ENCODE peak calls at places on chromosomes 1 and 21, in nine cellular contexts. S, C, Y, P, N, O, H, T and E are unnamed samples.
A peak's percentile ranks its signal among the peaks of the same experiment; 100 is the strongest.

GRCh38 chr1:150650193-150650592 is 20.8 kb upstream of the ENSA start:
- DNase-seq in S (no peak), C (no peak), O (no peak), P (no peak), Y (no peak), H (no peak), N (no peak), T (no peak), E (no peak)

GRCh38 chr1:21823206-21823979 is 11.3 kb downstream of the LDLRAD2 start:
- DNase-seq in T (no peak), C (no peak), N (no peak), H (no peak), Y (no peak), P (no peak), O (no peak), S (no peak), E (no peak)

GRCh38 chr1:211928993-211929637 is 98.6 kb upstream of the LPGAT1 start:
- DNase-seq in O (no peak), C (no peak), H (no peak), T (no peak), Y (no peak), S (no peak), N (no peak), P (no peak), E (no peak)

GRCh38 chr1:211648336-211648735 is 27.1 kb downstream of the NEK2 start:
- DNase-seq in T (no peak), H (no peak), C (no peak), P (no peak), Y (no peak), S (no peak), N (no peak), O (no peak), E (peak; percentile 98)

GRCh38 chr1:180912801-180913616 is at the start of gene KIAA1614:
- DNase-seq in N (no peak), H (no peak), P (no peak), Y (no peak), C (no peak), T (no peak), O (no peak), S (no peak), E (no peak)

GRCh38 chr1:167663002-167663772 is 33.2 kb downstream of the RCSD1 start:
- DNase-seq in S (no peak), Y (no peak), T (no peak), O (no peak), C (no peak), P (no peak), H (peak; percentile 58), N (no peak), E (no peak)

GRCh38 chr1:11967028-11967547 is 13.2 kb upstream of the MFN2 start:
- DNase-seq in S (no peak), C (no peak), Y (no peak), N (no peak), H (no peak), T (peak; percentile 8), O (no peak), P (peak; percentile 60), E (peak; percentile 56)

GRCh38 chr1:234262754-234263105 is 110.5 kb upstream of the COA6 start:
- DNase-seq in N (no peak), O (no peak), P (no peak), S (no peak), H (no peak), C (no peak), Y (no peak), T (no peak), E (no peak)

GRCh38 chr21:17732306-17732705 is 86.8 kb downstream of the C21orf91 start:
- DNase-seq in P (no peak), T (no peak), N (no peak), O (no peak), H (no peak), Y (no peak), S (no peak), C (no peak), E (peak; percentile 85)

GRCh38 chr1:171716620-171717019 is 25.2 kb downstream of the VAMP4 start:
- DNase-seq in N (no peak), O (no peak), P (no peak), S (no peak), Y (no peak), H (no peak), C (no peak), T (no peak), E (peak; percentile 11)

GRCh38 chr1:77385551-77385950 is 103.7 kb downstream of the AK5 start:
- DNase-seq in T (no peak), Y (no peak), N (no peak), O (no peak), C (no peak), H (no peak), S (no peak), P (no peak), E (no peak)

GRCh38 chr1:15559189-15559815 is 25.5 kb downstream of the AGMAT start:
- DNase-seq in N (no peak), O (no peak), C (no peak), Y (no peak), H (no peak), T (no peak), S (no peak), P (no peak), E (no peak)

GRCh38 chr1:20469406-20470076 is 16.5 kb downstream of the CAMK2N1 start:
- DNase-seq in O (no peak), C (no peak), H (no peak), N (no peak), P (no peak), T (no peak), S (no peak), Y (no peak), E (no peak)

GRCh38 chr21:42406201-42406601 is 2.5 kb downstream of the UBASH3A start:
- DNase-seq in S (peak; percentile 35), N (peak; percentile 21), T (peak; percentile 45), Y (no peak), H (no peak), C (peak; percentile 32), O (no peak), P (no peak), E (no peak)

GRCh38 chr1:33181038-33181861 is 593 bp downstream of the TRIM62 start:
- DNase-seq in Y (no peak), P (no peak), C (peak; percentile 20), S (peak; percentile 16), N (peak; percentile 6), T (peak; percentile 42), H (peak; percentile 72), O (no peak), E (no peak)

GRCh38 chr1:109938556-109938955 is 27.9 kb downstream of the CSF1 start:
- DNase-seq in C (no peak), H (no peak), S (no peak), N (no peak), O (no peak), T (no peak), P (no peak), Y (no peak), E (no peak)

GRCh38 chr1:118984086-118984989 is 3.8 kb downstream of the TBX15 start:
- DNase-seq in S (no peak), T (no peak), O (no peak), C (no peak), N (no peak), P (no peak), H (peak; percentile 62), Y (no peak), E (peak; percentile 24)

GRCh38 chr1:221431968-221432367 is 309.9 kb downstream of the DUSP10 start:
- DNase-seq in N (no peak), C (no peak), Y (no peak), P (no peak), S (no peak), T (no peak), H (no peak), O (no peak), E (no peak)

GRCh38 chr1:214864896-214865688 is 217.4 kb upstream of the KCNK2 start:
- DNase-seq in S (no peak), P (no peak), T (no peak), C (no peak), Y (no peak), N (no peak), O (no peak), H (no peak), E (no peak)

GRCh38 chr1:161069201-161069685 is 448 bp downstream of the ARHGAP30 start:
- DNase-seq in H (no peak), N (no peak), S (no peak), O (no peak), C (no peak), P (no peak), T (peak; percentile 10), Y (no peak), E (no peak)

GRCh38 chr1:63821650-63822049 is 47.8 kb downstream of the ROR1 start:
- DNase-seq in P (no peak), H (no peak), O (no peak), T (no peak), N (no peak), Y (no peak), C (no peak), S (no peak), E (no peak)

GRCh38 chr1:117123274-117123673 is 1.7 kb upstream of the TRIM45 start:
- DNase-seq in T (no peak), C (no peak), S (no peak), O (no peak), Y (no peak), H (no peak), P (no peak), N (no peak), E (no peak)

GRCh38 chr1:232223309-232223708 is 406.6 kb downstream of the SIPA1L2 start:
- DNase-seq in T (no peak), S (no peak), Y (no peak), N (no peak), O (no peak), H (peak; percentile 1), C (no peak), P (no peak), E (no peak)

GRCh38 chr1:153362187-153362586 is 4.5 kb downstream of the S100A9 start:
- DNase-seq in T (no peak), P (no peak), S (no peak), N (no peak), O (no peak), C (no peak), H (no peak), Y (no peak), E (no peak)

GRCh38 chr1:246837418-246838117 is 94.2 kb downstream of the AHCTF1 start:
- DNase-seq in P (no peak), H (no peak), C (no peak), T (no peak), N (no peak), S (no peak), Y (no peak), O (no peak), E (no peak)

GRCh38 chr1:161725888-161726630 is 4.7 kb downstream of the FCRLB start:
- DNase-seq in T (peak; percentile 50), S (peak; percentile 12), P (peak; percentile 16), C (peak; percentile 5), N (no peak), O (no peak), H (peak; percentile 73), Y (no peak), E (peak; percentile 43)

GRCh38 chr1:210117198-210117597 is 115.4 kb upstream of the SERTAD4 start:
- DNase-seq in Y (no peak), S (no peak), T (no peak), P (no peak), O (no peak), C (no peak), N (no peak), H (no peak), E (no peak)

GRCh38 chr1:172895050-172895460 is 155.7 kb downstream of the TNFSF18 start:
- DNase-seq in O (no peak), S (peak; percentile 4), C (no peak), T (peak; percentile 11), N (peak; percentile 19), Y (no peak), H (no peak), P (no peak), E (peak; percentile 73)